ENCODE peak calls at places on chromosome 12, in five cellular contexts. P, W, L, J and Y are unnamed samples.

GRCh38 chr12:53184828-53185227 is 4.1 kb upstream of the CSAD start:
- DNase-seq in P (no peak), W (no peak), L (no peak), J (no peak), Y (no peak)

GRCh38 chr12:123037791-123038190 is 57.3 kb downstream of the ARL6IP4 start:
- DNase-seq in P (no peak), W (no peak), L (no peak), J (no peak), Y (no peak)

GRCh38 chr12:51482808-51483532 is 58.3 kb downstream of the SLC4A8 start:
- DNase-seq in P (no peak), W (no peak), L (no peak), J (no peak), Y (no peak)

GRCh38 chr12:127339065-127339464 is 927.9 kb upstream of the TMEM132C start:
- DNase-seq in P (no peak), W (no peak), L (no peak), J (no peak), Y (no peak)

GRCh38 chr12:105455250-105455649 is 124.8 kb downstream of the C12orf75 start:
- DNase-seq in P (peak; percentile 25), W (no peak), L (peak; percentile 45), J (no peak), Y (no peak)

GRCh38 chr12:26246483-26247164 is 51.3 kb downstream of the SSPN start:
- DNase-seq in P (peak; percentile 19), W (no peak), L (no peak), J (no peak), Y (no peak)

GRCh38 chr12:19423531-19423930 is 15.8 kb upstream of the AEBP2 start:
- DNase-seq in P (no peak), W (no peak), L (no peak), J (no peak), Y (no peak)

GRCh38 chr12:28097221-28097620 is 93.0 kb upstream of the CCDC91 start:
- DNase-seq in P (no peak), W (no peak), L (no peak), J (no peak), Y (no peak)

GRCh38 chr12:115001538-115001937 is 317.6 kb upstream of the TBX3 start:
- DNase-seq in P (no peak), W (no peak), L (no peak), J (no peak), Y (no peak)

GRCh38 chr12:106901276-106901675 is 54.4 kb upstream of the TMEM263 start:
- DNase-seq in P (no peak), W (peak; percentile 53), L (no peak), J (no peak), Y (no peak)

GRCh38 chr12:132675753-132676152 is 11.4 kb downstream of the POLE start:
- DNase-seq in P (no peak), W (no peak), L (no peak), J (no peak), Y (no peak)

GRCh38 chr12:4383304-4383865 is 3.9 kb upstream of the FGF23 start:
- DNase-seq in P (no peak), W (no peak), L (no peak), J (no peak), Y (no peak)

GRCh38 chr12:71694099-71694820 is 8.4 kb downstream of the TMEM19 start:
- DNase-seq in P (no peak), W (no peak), L (no peak), J (no peak), Y (no peak)

GRCh38 chr12:127107744-127108143 is 1159.2 kb upstream of the TMEM132C start:
- DNase-seq in P (no peak), W (peak; percentile 83), L (no peak), J (no peak), Y (no peak)

GRCh38 chr12:68290126-68290525 is 36.7 kb upstream of the IL22 start:
- DNase-seq in P (no peak), W (peak; percentile 78), L (no peak), J (no peak), Y (no peak)

GRCh38 chr12:71157601-71158233 is at the start of gene TSPAN8:
- DNase-seq in P (no peak), W (no peak), L (peak; percentile 37), J (no peak), Y (no peak)

GRCh38 chr12:64625243-64626077 is 15.2 kb downstream of the RASSF3 start:
- DNase-seq in P (peak; percentile 90), W (peak; percentile 94), L (no peak), J (peak; percentile 39), Y (no peak)

GRCh38 chr12:102480401-102480800 is at the start of gene IGF1:
- DNase-seq in P (peak; percentile 24), W (peak; percentile 18), L (no peak), J (no peak), Y (no peak)

GRCh38 chr12:124463341-124463861 is 104.0 kb downstream of the NCOR2 start:
- DNase-seq in P (no peak), W (no peak), L (peak; percentile 57), J (peak; percentile 26), Y (no peak)

GRCh38 chr12:76183459-76184186 is 99.1 kb upstream of the NAP1L1 start:
- DNase-seq in P (no peak), W (peak; percentile 96), L (no peak), J (no peak), Y (peak; percentile 73)

GRCh38 chr12:47356129-47356622 is 276.4 kb upstream of the AMIGO2 start:
- DNase-seq in P (no peak), W (no peak), L (no peak), J (no peak), Y (no peak)

GRCh38 chr12:115697341-115697740 is 580.2 kb downstream of the MED13L start:
- DNase-seq in P (no peak), W (peak; percentile 22), L (peak; percentile 98), J (no peak), Y (no peak)

GRCh38 chr12:113133036-113133435 is 2.5 kb downstream of the RASAL1 start:
- DNase-seq in P (no peak), W (no peak), L (no peak), J (no peak), Y (no peak)

GRCh38 chr12:100566887-100567637 is 6.4 kb upstream of the GAS2L3 start:
- DNase-seq in P (no peak), W (no peak), L (no peak), J (peak; percentile 2), Y (no peak)

GRCh38 chr12:46430340-46430948 is 57.9 kb upstream of the SLC38A2 start:
- DNase-seq in P (no peak), W (peak; percentile 89), L (no peak), J (no peak), Y (peak; percentile 92)

GRCh38 chr12:96197503-96198272 is 3.5 kb downstream of the ELK3 start:
- DNase-seq in P (no peak), W (peak; percentile 96), L (no peak), J (no peak), Y (peak; percentile 74)

GRCh38 chr12:64083285-64084210 is 138.5 kb downstream of the KICS2 start:
- DNase-seq in P (peak; percentile 62), W (peak; percentile 84), L (peak; percentile 73), J (peak; percentile 39), Y (no peak)

GRCh38 chr12:213527-213932 is 427 bp downstream of the SLC6A12 start:
- DNase-seq in P (no peak), W (no peak), L (no peak), J (no peak), Y (no peak)

GRCh38 chr12:95416111-95416636 is 57.8 kb upstream of the METAP2 start:
- DNase-seq in P (no peak), W (no peak), L (no peak), J (no peak), Y (no peak)

GRCh38 chr12:110424237-110424636 is 20.7 kb upstream of the ANAPC7 start:
- DNase-seq in P (no peak), W (no peak), L (no peak), J (no peak), Y (no peak)

GRCh38 chr12:13595536-13596450 is 385.6 kb downstream of the GRIN2B start:
- DNase-seq in P (no peak), W (no peak), L (no peak), J (no peak), Y (no peak)

GRCh38 chr12:1837541-1838206 is 17.3 kb downstream of the LRTM2 start:
- DNase-seq in P (no peak), W (peak; percentile 75), L (no peak), J (no peak), Y (no peak)

GRCh38 chr12:82517027-82517426 is 158.7 kb downstream of the METTL25 start:
- DNase-seq in P (peak; percentile 63), W (no peak), L (no peak), J (no peak), Y (peak; percentile 22)

GRCh38 chr12:47164730-47165439 is 85.1 kb upstream of the AMIGO2 start:
- DNase-seq in P (no peak), W (peak; percentile 76), L (no peak), J (no peak), Y (no peak)

GRCh38 chr12:1833596-1834028 is 13.2 kb downstream of the LRTM2 start:
- DNase-seq in P (no peak), W (no peak), L (no peak), J (no peak), Y (no peak)

GRCh38 chr12:76080729-76081415 is 3.6 kb downstream of the NAP1L1 start:
- DNase-seq in P (no peak), W (no peak), L (peak; percentile 68), J (no peak), Y (no peak)